ENCODE peak calls at places on chromosomes 13 and 19, in four cellular contexts. A is kidney tubule cell, E is endothelial cell of umbilical vein, L is fibroblast of the conjunctiva. U is an unnamed sample.
A peak's percentile ranks its signal among the peaks of the same experiment; 100 is the strongest.

GRCh38 chr13:48942131-48942530 is 33.6 kb upstream of the FNDC3A start:
- DNase-seq in A (peak; percentile 9), L (no peak), E (peak; percentile 42), U (no peak)

GRCh38 chr19:39246951-39247669 is 1.5 kb downstream of the IFNL4 start:
- DNase-seq in L (no peak), A (peak; percentile 18), E (peak; percentile 13), U (peak; percentile 46)

GRCh38 chr19:58497634-58498170 is 14.1 kb downstream of the SLC27A5 start:
- DNase-seq in L (no peak), E (no peak), A (no peak), U (peak; percentile 2)

GRCh38 chr13:24123761-24124160 is 36.8 kb upstream of the SPATA13 start:
- DNase-seq in L (no peak), A (no peak), E (no peak), U (no peak)

GRCh38 chr19:40806385-40807146 is 7.6 kb downstream of the EGLN2 start:
- DNase-seq in L (peak; percentile 95), E (peak; percentile 99), A (peak; percentile 82), U (peak; percentile 98)

GRCh38 chr13:40445557-40445990 is 220.9 kb downstream of the FOXO1 start:
- DNase-seq in L (no peak), A (peak; percentile 99), E (peak; percentile 99), U (peak; percentile 52)

GRCh38 chr13:40401911-40402776 is 264.3 kb downstream of the FOXO1 start:
- DNase-seq in A (peak; percentile 96), E (peak; percentile 93), L (peak; percentile 97), U (peak; percentile 91)

GRCh38 chr19:6729573-6730152 is 7.7 kb downstream of the GPR108 start:
- DNase-seq in L (no peak), E (no peak), A (no peak), U (no peak)

GRCh38 chr13:21010621-21011020 is 50.8 kb downstream of the LATS2 start:
- DNase-seq in E (no peak), L (no peak), A (peak; percentile 68), U (no peak)

GRCh38 chr13:40109324-40109958 is 454.0 kb downstream of the COG6 start:
- DNase-seq in E (no peak), A (peak; percentile 90), L (peak; percentile 89), U (no peak)

GRCh38 chr19:6217752-6218403 is 61.9 kb downstream of the MLLT1 start:
- DNase-seq in A (no peak), L (no peak), E (no peak), U (no peak)

GRCh38 chr13:114099918-114100445 is 32.4 kb downstream of the RASA3 start:
- DNase-seq in L (no peak), E (no peak), A (no peak), U (no peak)

GRCh38 chr13:53601181-53601580 is 572.6 kb downstream of the OLFM4 start:
- DNase-seq in A (no peak), L (no peak), E (no peak), U (no peak)

GRCh38 chr19:2719910-2720776 is 1.0 kb downstream of the DIRAS1 start:
- DNase-seq in L (no peak), E (no peak), A (no peak), U (peak; percentile 68)

GRCh38 chr19:41595890-41596280 is 19.9 kb downstream of the CEACAM21 start:
- DNase-seq in L (no peak), E (no peak), A (no peak), U (no peak)

GRCh38 chr13:34822681-34823080 is 119.4 kb upstream of the NBEA start:
- DNase-seq in A (peak; percentile 42), L (no peak), E (no peak), U (no peak)

GRCh38 chr19:16030964-16031871 is 45.1 kb upstream of the TPM4 start:
- DNase-seq in E (no peak), L (no peak), A (no peak), U (no peak)

GRCh38 chr19:23799321-23799720 is 40.6 kb upstream of the ZNF681 start:
- DNase-seq in A (no peak), L (no peak), E (no peak), U (no peak)

GRCh38 chr13:32902898-32903297 is 113.3 kb upstream of the KL start:
- DNase-seq in E (no peak), A (peak; percentile 11), L (no peak), U (peak; percentile 49)

GRCh38 chr19:33477781-33478180 is 43.8 kb downstream of the PEPD start:
- DNase-seq in A (no peak), E (no peak), L (no peak), U (no peak)

GRCh38 chr19:58356236-58356970 is 3.1 kb upstream of the A1BG start:
- DNase-seq in E (peak; percentile 54), L (no peak), A (no peak), U (no peak)

GRCh38 chr19:2552859-2553258 is 76.9 kb downstream of the GADD45B start:
- DNase-seq in A (no peak), E (peak; percentile 56), L (no peak), U (peak; percentile 44)

GRCh38 chr19:49851456-49852259 is 699 bp downstream of the PTOV1 start:
- DNase-seq in L (no peak), E (peak; percentile 37), A (no peak), U (no peak)

GRCh38 chr19:7944177-7944761 is 803 bp upstream of the TIMM44 start:
- DNase-seq in A (peak; percentile 86), E (peak; percentile 76), L (peak; percentile 94), U (peak; percentile 88)

GRCh38 chr19:11152318-11153062 is 3.1 kb downstream of the SPC24 start:
- DNase-seq in E (peak; percentile 67), L (peak; percentile 85), A (peak; percentile 84), U (no peak)

GRCh38 chr19:14475251-14476073 is at the start of gene PTGER1:
- DNase-seq in E (no peak), A (peak; percentile 82), L (no peak), U (no peak)

GRCh38 chr13:35953537-35954206 is 177.5 kb downstream of the DCLK1 start:
- DNase-seq in E (peak; percentile 79), A (peak; percentile 80), L (peak; percentile 87), U (peak; percentile 95)

GRCh38 chr13:49731766-49732165 is 40.5 kb upstream of the EBPL start:
- DNase-seq in E (peak; percentile 26), A (peak; percentile 46), L (peak; percentile 36), U (no peak)

GRCh38 chr19:17794731-17795494 is at the start of gene B3GNT3:
- DNase-seq in E (no peak), A (peak; percentile 90), L (no peak), U (no peak)

GRCh38 chr19:34367424-34367957 is 2.5 kb downstream of the GPI start:
- DNase-seq in A (no peak), E (no peak), L (no peak), U (no peak)